ENCODE peak calls at places on chromosomes 2 and 18, in four cellular contexts. U is GM12865; O is activated CD4-positive, alpha-beta T cell treated with anti-CD3 and anti-CD28 coated beads, Interleukin-2, amount 50 U/mL, for 48 hours; K is NCI-H774. S is an unnamed sample.

GRCh38 chr2:25333981-25334380 is 7.7 kb downstream of the DNMT3A start:
- DNase-seq in K (no peak), O (no peak), U (no peak), S (no peak)

GRCh38 chr2:10550206-10551001 is 102.3 kb upstream of the ODC1 start:
- DNase-seq in O (no peak), U (no peak), K (no peak), S (no peak)

GRCh38 chr2:168392031-168392430 is 64.0 kb upstream of the CERS6 start:
- DNase-seq in O (no peak), U (no peak), K (no peak), S (no peak)

GRCh38 chr18:7754258-7754657 is 187.1 kb downstream of the PTPRM start:
- DNase-seq in U (no peak), O (no peak), K (no peak), S (no peak)

GRCh38 chr2:15797946-15798281 is 142.4 kb upstream of the MYCN start:
- DNase-seq in U (no peak), O (no peak), K (no peak), S (no peak)

GRCh38 chr2:183153967-183154366 is 29.7 kb downstream of the NUP35 start:
- DNase-seq in O (no peak), K (no peak), U (no peak), S (no peak)

GRCh38 chr2:38037325-38037724 is 38.6 kb downstream of the CYP1B1 start:
- DNase-seq in U (no peak), K (no peak), O (no peak), S (no peak)

GRCh38 chr2:34332813-34333212 is 733.7 kb upstream of the FAM98A start:
- DNase-seq in O (no peak), U (no peak), K (no peak), S (no peak)

GRCh38 chr2:229815858-229816257 is 101.5 kb upstream of the DNER start:
- DNase-seq in O (no peak), K (no peak), U (no peak), S (no peak)

GRCh38 chr18:68564348-68564747 is 150.6 kb downstream of the TMX3 start:
- DNase-seq in K (no peak), U (no peak), O (no peak), S (no peak)

GRCh38 chr2:86249843-86250402 is 50.7 kb downstream of the MRPL35 start:
- DNase-seq in O (no peak), K (no peak), U (peak), S (peak)

GRCh38 chr2:239765076-239765845 is 259.9 kb downstream of the NDUFA10 start:
- DNase-seq in O (no peak), U (no peak), K (no peak), S (no peak)

GRCh38 chr2:106094101-106094860 is 99.8 kb downstream of the UXS1 start:
- DNase-seq in U (no peak), K (no peak), O (peak), S (no peak)

GRCh38 chr18:79742076-79742475 is 55.7 kb upstream of the KCNG2 start:
- DNase-seq in U (no peak), K (no peak), O (no peak), S (no peak)

GRCh38 chr2:24613154-24613814 is 122.2 kb downstream of the NCOA1 start:
- DNase-seq in K (peak), O (peak), U (peak), S (no peak)

GRCh38 chr2:85681354-85681728 is 12.8 kb upstream of the GNLY start:
- DNase-seq in O (no peak), U (no peak), K (no peak), S (no peak)

GRCh38 chr2:95061601-95062183 is 36.2 kb downstream of the MAL start:
- DNase-seq in U (no peak), O (peak), K (no peak), S (no peak)

GRCh38 chr2:157874997-157875719 is 972 bp downstream of the ACVR1 start:
- DNase-seq in K (no peak), U (no peak), O (peak), S (no peak)

GRCh38 chr18:75687626-75688025 is 260.1 kb upstream of the SMIM21 start:
- DNase-seq in O (no peak), U (no peak), K (no peak), S (no peak)

GRCh38 chr2:46171441-46171953 is 125.7 kb upstream of the EPAS1 start:
- DNase-seq in K (no peak), U (no peak), O (no peak), S (no peak)

GRCh38 chr18:57898506-57899124 is 95.5 kb upstream of the ATP8B1 start:
- DNase-seq in O (no peak), K (peak), U (no peak), S (peak)

GRCh38 chr2:199596549-199596948 is 138.8 kb upstream of the SATB2 start:
- DNase-seq in K (no peak), O (no peak), U (peak), S (no peak)

GRCh38 chr2:46977899-46978298 is 62.3 kb upstream of the MCFD2 start:
- DNase-seq in K (no peak), U (peak), O (no peak), S (no peak)

GRCh38 chr2:85796549-85797262 is 42.9 kb downstream of the ATOH8 start:
- DNase-seq in K (no peak), U (no peak), O (no peak), S (no peak)

GRCh38 chr2:10064932-10065682 is 15.1 kb downstream of the CYS1 start:
- DNase-seq in O (no peak), U (no peak), K (no peak), S (no peak)

GRCh38 chr2:63789318-63790051 is 52.2 kb upstream of the UGP2 start:
- DNase-seq in U (no peak), O (no peak), K (no peak), S (no peak)